ENCODE peak calls at places on chromosomes 13 and 19, in four cellular contexts. B is H1, F is IMR-90, I is H9. H is an unnamed sample.
A peak's percentile ranks its signal among the peaks of the same experiment; 100 is the strongest.

GRCh38 chr19:53824134-53824611 is at the start of gene NLRP12:
- DNase-seq in I (no peak), F (no peak), B (no peak), H (peak; percentile 54)

GRCh38 chr19:39738809-39739208 is 980 bp upstream of the CLC start:
- DNase-seq in F (no peak), I (no peak), B (no peak), H (no peak)

GRCh38 chr13:49371943-49372636 is 71.8 kb downstream of the CAB39L start:
- DNase-seq in F (no peak), B (no peak), I (no peak), H (no peak)

GRCh38 chr13:41580345-41580744 is 123.0 kb downstream of the RGCC start:
- DNase-seq in I (no peak), B (no peak), F (no peak), H (no peak)

GRCh38 chr19:3546119-3546518 is 7.1 kb downstream of the TEKTIP1 start:
- DNase-seq in I (no peak), B (no peak), F (no peak), H (no peak)

GRCh38 chr13:54733639-54734038 is 1705.0 kb downstream of the OLFM4 start:
- DNase-seq in I (peak; percentile 49), F (no peak), B (no peak), H (peak; percentile 87)

GRCh38 chr13:101140936-101141335 is 275.4 kb downstream of the NALCN start:
- DNase-seq in F (no peak), I (no peak), B (no peak), H (no peak)

GRCh38 chr13:71067164-71067815 is 799.7 kb downstream of the DACH1 start:
- DNase-seq in F (no peak), I (no peak), B (no peak), H (peak; percentile 29)

GRCh38 chr13:40517486-40518311 is 148.7 kb downstream of the FOXO1 start:
- DNase-seq in I (no peak), F (no peak), B (no peak), H (no peak)

GRCh38 chr19:52142001-52142595 is 2.4 kb upstream of the ZNF616 start:
- DNase-seq in B (no peak), I (no peak), F (no peak), H (no peak)

GRCh38 chr19:19366691-19367396 is 38.6 kb upstream of the GATAD2A start:
- DNase-seq in B (peak; percentile 85), I (peak; percentile 94), F (peak; percentile 64), H (peak; percentile 94)

GRCh38 chr13:26047040-26047439 is 4.8 kb downstream of the SHISA2 start:
- DNase-seq in B (no peak), I (no peak), F (no peak), H (no peak)

GRCh38 chr13:37617162-37617561 is 18.6 kb upstream of the POSTN start:
- DNase-seq in F (peak; percentile 80), B (no peak), I (no peak), H (peak; percentile 90)

GRCh38 chr19:52640916-52641315 is 2.8 kb upstream of the ZNF83 start:
- DNase-seq in I (peak; percentile 82), F (no peak), B (peak; percentile 48), H (peak; percentile 65)

GRCh38 chr13:108070491-108070890 is 144.8 kb downstream of the LIG4 start:
- DNase-seq in F (no peak), B (no peak), I (no peak), H (no peak)

GRCh38 chr19:6062274-6062673 is 48.0 kb downstream of the RFX2 start:
- DNase-seq in B (no peak), F (no peak), I (no peak), H (no peak)

GRCh38 chr19:33879818-33880575 is 83.3 kb downstream of the KCTD15 start:
- DNase-seq in B (no peak), F (no peak), I (no peak), H (no peak)

GRCh38 chr13:101747039-101747438 is 294.6 kb downstream of the ITGBL1 start:
- DNase-seq in B (no peak), F (no peak), I (no peak), H (no peak)

GRCh38 chr19:51552996-51553725 is 17.9 kb upstream of the ZNF175 start:
- DNase-seq in I (peak; percentile 91), F (peak; percentile 47), B (peak; percentile 73), H (peak; percentile 90)

GRCh38 chr13:97242755-97243497 is 20.8 kb downstream of the MBNL2 start:
- DNase-seq in F (no peak), I (no peak), B (no peak), H (no peak)

GRCh38 chr19:40702337-40703012 is 12.0 kb upstream of the NUMBL start:
- DNase-seq in B (peak; percentile 84), I (peak; percentile 82), F (no peak), H (peak; percentile 85)

GRCh38 chr19:8357007-8357521 is 6.9 kb upstream of the ANGPTL4 start:
- DNase-seq in B (no peak), I (no peak), F (no peak), H (no peak)

GRCh38 chr13:51935326-51936171 is 73.8 kb downstream of the CCDC70 start:
- DNase-seq in B (peak; percentile 74), F (no peak), I (peak; percentile 62), H (peak; percentile 65)

GRCh38 chr19:38228491-38229439 is 4.7 kb upstream of the DPF1 start:
- DNase-seq in B (peak; percentile 78), F (no peak), I (peak; percentile 64), H (peak; percentile 63)

GRCh38 chr13:100646030-100646673 is 28.4 kb downstream of the TMTC4 start:
- DNase-seq in I (no peak), F (peak; percentile 31), B (no peak), H (peak; percentile 66)

GRCh38 chr19:41431426-41432386 is 4.5 kb upstream of the B3GNT8 start:
- DNase-seq in B (no peak), I (no peak), F (peak; percentile 31), H (peak; percentile 48)

GRCh38 chr13:113151745-113152707 is 6.4 kb upstream of the PROZ start:
- DNase-seq in I (peak; percentile 28), F (peak; percentile 74), B (peak; percentile 53), H (peak; percentile 31)

GRCh38 chr19:10203686-10204085 is 8.9 kb upstream of the DNMT1 start:
- DNase-seq in F (no peak), I (no peak), B (no peak), H (no peak)

GRCh38 chr19:10205636-10206035 is 10.9 kb upstream of the DNMT1 start:
- DNase-seq in F (no peak), I (no peak), B (no peak), H (no peak)

GRCh38 chr19:10206226-10206873 is 11.6 kb upstream of the DNMT1 start:
- DNase-seq in I (no peak), F (peak; percentile 66), B (no peak), H (no peak)

GRCh38 chr19:10209305-10209704 is 14.6 kb upstream of the DNMT1 start:
- DNase-seq in I (no peak), F (peak; percentile 87), B (no peak), H (no peak)

GRCh38 chr19:10207026-10207425 is 12.3 kb upstream of the DNMT1 start:
- DNase-seq in I (no peak), F (no peak), B (no peak), H (no peak)
- H4K5ac ChIP-seq in I (no peak overlapping the region), F (no peak overlapping the region), B (no peak overlapping the region), H (no peak overlapping the region)

GRCh38 chr19:1286859-1287621 is 1.4 kb downstream of the EFNA2 start:
- DNase-seq in I (no peak), F (no peak), B (no peak), H (no peak)
- H4K5ac ChIP-seq in I (no peak overlapping the region), F (no peak overlapping the region), B (no peak overlapping the region), H (no peak overlapping the region)

GRCh38 chr13:94186470-94186869 is 293.0 kb downstream of the DCT start:
- DNase-seq in I (no peak), F (no peak), B (no peak), H (no peak)
- H4K5ac ChIP-seq in I (no peak overlapping the region), F (no peak overlapping the region), B (no peak overlapping the region), H (no peak overlapping the region)

GRCh38 chr13:30105381-30105780 is 202.0 kb downstream of the KATNAL1 start:
- DNase-seq in I (peak; percentile 67), F (no peak), B (peak; percentile 53), H (peak; percentile 72)
- H4K5ac ChIP-seq in I (no peak overlapping the region), F (no peak overlapping the region), B (no peak overlapping the region), H (no peak overlapping the region)

GRCh38 chr19:50178320-50178719 is 15.2 kb upstream of the IZUMO2 start:
- DNase-seq in I (no peak), F (no peak), B (no peak), H (no peak)
- H4K5ac ChIP-seq in I (no peak overlapping the region), F (no peak overlapping the region), B (no peak overlapping the region), H (no peak overlapping the region)

DNA sequence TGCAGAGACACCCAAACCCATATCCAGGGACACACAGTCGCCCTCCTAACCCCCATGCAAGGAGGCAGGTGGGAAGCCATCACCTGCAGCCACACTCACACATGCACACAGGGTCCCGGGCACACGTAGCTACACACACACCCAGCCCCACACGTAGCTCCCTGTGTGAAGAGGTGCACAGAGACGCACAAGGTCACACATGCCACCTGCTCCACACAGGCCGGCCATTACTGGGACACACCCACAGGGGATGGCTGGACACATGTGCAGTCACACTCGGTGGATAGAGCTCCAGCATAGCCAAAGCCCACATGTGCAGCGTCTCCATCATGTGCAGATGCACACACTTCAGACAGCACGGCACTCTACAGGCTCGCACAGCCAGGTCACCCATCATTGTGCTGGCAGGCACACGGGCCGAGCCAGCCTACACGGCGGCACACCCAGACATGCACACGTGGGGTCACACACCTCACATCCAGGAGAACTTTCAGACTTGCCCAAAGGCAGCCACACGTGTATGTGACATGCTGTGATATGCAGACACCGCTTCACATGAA is 1.1 kb downstream of the ZNF835 start:
- DNase-seq in B (no peak), I (no peak), F (no peak), H (no peak)
- H4K5ac ChIP-seq in B (no peak overlapping the region), I (no peak overlapping the region), F (no peak overlapping the region), H (no peak overlapping the region)

GRCh38 chr13:29702912-29703351 is 107.4 kb upstream of the SLC7A1 start:
- DNase-seq in B (no peak), F (peak; percentile 69), I (peak; percentile 69), H (peak; percentile 87)

GRCh38 chr13:29706923-29707322 is 111.4 kb upstream of the SLC7A1 start:
- DNase-seq in B (no peak), F (no peak), I (no peak), H (no peak)

GRCh38 chr13:29703421-29703820 is 107.9 kb upstream of the SLC7A1 start:
- DNase-seq in F (no peak), I (no peak), B (no peak), H (no peak)

GRCh38 chr13:29707876-29708543 is 112.5 kb upstream of the SLC7A1 start:
- DNase-seq in F (peak; percentile 41), B (peak; percentile 79), I (peak; percentile 86), H (peak; percentile 84)

GRCh38 chr13:29704648-29705047 is 109.2 kb upstream of the SLC7A1 start:
- DNase-seq in B (no peak), F (no peak), I (no peak), H (peak; percentile 72)
- H4K5ac ChIP-seq in B (no peak overlapping the region), F (no peak overlapping the region), I (no peak overlapping the region), H (no peak overlapping the region)

GRCh38 chr13:44236370-44236769 is 137.3 kb upstream of the SERP2 start:
- DNase-seq in I (no peak), B (no peak), F (peak; percentile 58), H (no peak)
- H4K5ac ChIP-seq in I (no peak overlapping the region), B (no peak overlapping the region), F (peak overlapping the region; percentile 3), H (no peak overlapping the region)